ENCODE peak calls at places on chromosomes 2 and 18, in four cellular contexts. One of them, this sample, is unnamed.

GRCh38 chr2:181754136-181754535 is 73.8 kb upstream of the NEUROD1 start:
- DNase-seq in K562: no peak
- DNase-seq in WTC11: no peak
- DNase-seq in GM12878: no peak
- DNase-seq in this sample: no peak

GRCh38 chr2:224432003-224432574 is 30.2 kb upstream of the FAM124B start:
- DNase-seq in K562: no peak
- DNase-seq in WTC11: no peak
- DNase-seq in GM12878: no peak
- DNase-seq in this sample: no peak

GRCh38 chr18:36733150-36733549 is 95.7 kb downstream of the TPGS2 start:
- DNase-seq in K562: no peak
- DNase-seq in WTC11: no peak
- DNase-seq in GM12878: no peak
- DNase-seq in this sample: no peak

GRCh38 chr2:147293958-147294824 is 550.6 kb upstream of the ACVR2A start:
- DNase-seq in K562: no peak
- DNase-seq in WTC11: no peak
- DNase-seq in GM12878: no peak
- DNase-seq in this sample: no peak

GRCh38 chr2:5315512-5315911 is 376.7 kb upstream of the SOX11 start:
- DNase-seq in K562: no peak
- DNase-seq in WTC11: no peak
- DNase-seq in GM12878: no peak
- DNase-seq in this sample: peak; percentile 36

GRCh38 chr18:63321291-63321690 is 1.7 kb upstream of the BCL2 start:
- DNase-seq in K562: no peak
- DNase-seq in WTC11: no peak
- DNase-seq in GM12878: no peak
- DNase-seq in this sample: no peak

GRCh38 chr2:29250977-29251376 is 135.8 kb downstream of the CLIP4 start:
- DNase-seq in K562: no peak
- DNase-seq in WTC11: no peak
- DNase-seq in GM12878: no peak
- DNase-seq in this sample: no peak

GRCh38 chr2:217409939-217410820 is 550.3 kb upstream of the TNP1 start:
- DNase-seq in K562: no peak
- DNase-seq in WTC11: no peak
- DNase-seq in GM12878: no peak
- DNase-seq in this sample: no peak

GRCh38 chr18:49812321-49813070 is 837 bp downstream of the ACAA2 start:
- DNase-seq in K562: no peak
- DNase-seq in WTC11: no peak
- DNase-seq in GM12878: no peak
- DNase-seq in this sample: peak; percentile 69

GRCh38 chr2:120820885-120821279 is 85.2 kb downstream of the GLI2 start:
- DNase-seq in K562: peak; percentile 15
- DNase-seq in WTC11: no peak
- DNase-seq in GM12878: no peak
- DNase-seq in this sample: no peak

GRCh38 chr18:51255694-51256093 is 58.2 kb upstream of the MEX3C start:
- DNase-seq in K562: no peak
- DNase-seq in WTC11: no peak
- DNase-seq in GM12878: no peak
- DNase-seq in this sample: no peak

GRCh38 chr18:77140439-77141109 is 8.0 kb upstream of the MBP start:
- DNase-seq in K562: no peak
- DNase-seq in WTC11: no peak
- DNase-seq in GM12878: no peak
- DNase-seq in this sample: no peak

GRCh38 chr2:138522556-138522955 is 21.0 kb downstream of the SPOPL start:
- DNase-seq in K562: no peak
- DNase-seq in WTC11: no peak
- DNase-seq in GM12878: no peak
- DNase-seq in this sample: no peak

GRCh38 chr18:45521777-45522176 is 93.5 kb upstream of the SLC14A2 start:
- DNase-seq in K562: no peak
- DNase-seq in WTC11: no peak
- DNase-seq in GM12878: no peak
- DNase-seq in this sample: no peak

GRCh38 chr2:238523158-238524110 is 96.7 kb downstream of the ASB1 start:
- DNase-seq in K562: no peak
- DNase-seq in WTC11: peak; percentile 71
- DNase-seq in GM12878: no peak
- DNase-seq in this sample: peak; percentile 87

GRCh38 chr2:238518828-238519186 is 92.1 kb downstream of the ASB1 start:
- DNase-seq in K562: no peak
- DNase-seq in WTC11: no peak
- DNase-seq in GM12878: no peak
- DNase-seq in this sample: no peak

GRCh38 chr2:238520359-238520886 is 93.7 kb downstream of the ASB1 start:
- DNase-seq in K562: no peak
- DNase-seq in WTC11: no peak
- DNase-seq in GM12878: no peak
- DNase-seq in this sample: no peak

GRCh38 chr2:238521870-238522269 is 95.1 kb downstream of the ASB1 start:
- DNase-seq in K562: no peak
- DNase-seq in WTC11: no peak
- DNase-seq in GM12878: no peak
- DNase-seq in this sample: no peak

GRCh38 chr2:238521002-238521401 is 94.3 kb downstream of the ASB1 start:
- DNase-seq in K562: no peak
- DNase-seq in WTC11: no peak
- DNase-seq in GM12878: no peak
- DNase-seq in this sample: no peak
- TF ChIP-seq USF2 in K562: no peak
- TF ChIP-seq USF2 in WTC11: no peak
- TF ChIP-seq USF2 in GM12878: no peak
- TF ChIP-seq USF2 in this sample: no peak

DNA sequence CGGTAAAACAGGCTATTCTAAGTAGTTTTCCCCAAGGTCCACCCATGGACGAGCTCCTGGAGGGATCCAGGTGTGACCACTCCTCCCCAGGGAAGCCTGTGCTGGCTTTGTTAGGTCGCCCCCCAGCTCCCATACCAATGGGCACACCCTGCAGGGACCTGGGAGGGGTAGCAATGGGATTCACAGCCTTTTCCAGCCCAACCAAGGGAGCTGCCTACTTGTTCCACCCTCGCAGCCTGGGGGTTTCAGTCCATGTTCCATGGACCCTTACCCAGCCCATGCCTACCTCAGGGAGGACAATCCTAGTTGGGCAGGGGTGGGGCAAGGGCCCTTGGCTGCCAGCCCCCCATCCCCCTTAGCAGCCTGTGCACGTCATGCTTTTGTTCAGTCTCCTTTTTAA is 166.6 kb downstream of the TWIST2 start:
- DNase-seq in K562: no peak
- DNase-seq in WTC11: no peak
- DNase-seq in GM12878: no peak
- DNase-seq in this sample: no peak
- TF ChIP-seq USF1 in K562: no peak
- TF ChIP-seq USF1 in WTC11: no peak
- TF ChIP-seq USF1 in GM12878: no peak
- TF ChIP-seq USF1 in this sample: no peak

GRCh38 chr2:8582191-8582849 is 99.5 kb upstream of the ID2 start:
- DNase-seq in K562: no peak
- DNase-seq in WTC11: no peak
- DNase-seq in GM12878: no peak
- DNase-seq in this sample: no peak
- TF ChIP-seq USF2 in K562: no peak
- TF ChIP-seq USF2 in WTC11: no peak
- TF ChIP-seq USF2 in GM12878: no peak
- TF ChIP-seq USF2 in this sample: no peak

GRCh38 chr2:187847245-187848208 is 293.3 kb upstream of the TFPI start:
- DNase-seq in K562: no peak
- DNase-seq in WTC11: no peak
- DNase-seq in GM12878: no peak
- DNase-seq in this sample: no peak
- TF ChIP-seq USF1 in K562: no peak
- TF ChIP-seq USF1 in WTC11: no peak
- TF ChIP-seq USF1 in GM12878: no peak
- TF ChIP-seq USF1 in this sample: no peak

GRCh38 chr2:71897145-71897495 is 250.5 kb downstream of the CYP26B1 start:
- DNase-seq in K562: no peak
- DNase-seq in WTC11: no peak
- DNase-seq in GM12878: no peak
- DNase-seq in this sample: no peak
- TF ChIP-seq USF2 in K562: no peak
- TF ChIP-seq USF2 in WTC11: no peak
- TF ChIP-seq USF2 in GM12878: no peak
- TF ChIP-seq USF2 in this sample: no peak

GRCh38 chr2:178865999-178866398 is 58.8 kb upstream of the TTN start:
- DNase-seq in K562: no peak
- DNase-seq in WTC11: no peak
- DNase-seq in GM12878: no peak
- DNase-seq in this sample: no peak

GRCh38 chr2:178865121-178865520 is 57.9 kb upstream of the TTN start:
- DNase-seq in K562: no peak
- DNase-seq in WTC11: no peak
- DNase-seq in GM12878: no peak
- DNase-seq in this sample: no peak

GRCh38 chr2:178863856-178864620 is 56.8 kb upstream of the TTN start:
- DNase-seq in K562: no peak
- DNase-seq in WTC11: peak; percentile 13
- DNase-seq in GM12878: no peak
- DNase-seq in this sample: no peak

GRCh38 chr2:178863130-178863855 is 56.1 kb upstream of the TTN start:
- DNase-seq in K562: no peak
- DNase-seq in WTC11: no peak
- DNase-seq in GM12878: no peak
- DNase-seq in this sample: no peak

DNA sequence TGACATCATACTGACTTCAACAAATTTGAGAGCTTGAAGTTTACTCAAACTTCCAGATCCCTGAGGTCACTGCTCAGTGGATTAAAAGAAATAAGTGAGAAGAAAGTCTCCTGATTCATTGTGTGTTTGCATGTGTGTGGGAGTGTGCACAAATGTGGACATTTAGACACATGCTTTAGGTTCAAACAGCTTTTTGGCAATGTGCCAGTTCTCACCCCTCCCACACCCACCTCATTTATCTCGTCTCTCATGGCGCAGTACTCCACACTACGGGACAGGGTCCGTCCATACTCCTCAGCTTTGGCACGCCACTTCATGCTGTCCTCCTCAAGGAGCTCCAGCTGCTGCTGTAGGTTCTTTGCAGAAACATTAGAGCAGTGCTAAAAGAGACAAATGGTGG is 58.3 kb upstream of the TTN start:
- DNase-seq in K562: peak; percentile 43
- DNase-seq in WTC11: no peak
- DNase-seq in GM12878: no peak
- DNase-seq in this sample: peak; percentile 4
- TF ChIP-seq USF1 in K562: no peak
- TF ChIP-seq USF1 in WTC11: no peak
- TF ChIP-seq USF1 in GM12878: no peak
- TF ChIP-seq USF1 in this sample: no peak

This sample was measured in SK-N-SH.